ENCODE peak calls at places on chromosomes 4 and X, in nine cellular contexts. I, V, E, O, Y, L, B, C and W are unnamed samples.
A peak's percentile ranks its signal among the peaks of the same experiment; 100 is the strongest.

GRCh38 chrX:14496674-14497073 is 32.7 kb upstream of the GLRA2 start:
- DNase-seq in I (no peak), V (no peak), E (no peak), O (no peak), Y (no peak), L (no peak), B (no peak), C (no peak), W (no peak)

GRCh38 chr4:132572210-132572609 is 576.9 kb upstream of the PCDH10 start:
- DNase-seq in I (no peak), V (no peak), E (no peak), O (no peak), Y (no peak), L (peak; percentile 49), B (no peak), C (no peak), W (no peak)

GRCh38 chr4:16140520-16141249 is 56.9 kb upstream of the PROM1 start:
- DNase-seq in I (no peak), V (peak; percentile 82), E (no peak), O (peak; percentile 63), Y (no peak), L (peak; percentile 73), B (no peak), C (no peak), W (no peak)

GRCh38 chr4:7320413-7320812 is 114.3 kb downstream of the PSAPL1 start:
- DNase-seq in I (no peak), V (no peak), E (no peak), O (no peak), Y (no peak), L (no peak), B (no peak), C (no peak), W (no peak)

GRCh38 chrX:18042776-18043175 is 177.9 kb downstream of the BEND2 start:
- DNase-seq in I (no peak), V (no peak), E (no peak), O (no peak), Y (no peak), L (no peak), B (no peak), C (no peak), W (no peak)

GRCh38 chr4:179415842-179416223 is 1973.6 kb upstream of the AGA start:
- DNase-seq in I (no peak), V (peak; percentile 11), E (no peak), O (no peak), Y (no peak), L (peak; percentile 65), B (no peak), C (no peak), W (no peak)

GRCh38 chrX:5842601-5843000 is 386.1 kb downstream of the NLGN4X start:
- DNase-seq in I (no peak), V (no peak), E (no peak), O (no peak), Y (no peak), L (no peak), B (no peak), C (no peak), W (no peak)

GRCh38 chr4:105274504-105274903 is 127.8 kb downstream of the TET2 start:
- DNase-seq in I (no peak), V (no peak), E (no peak), O (no peak), Y (no peak), L (no peak), B (no peak), C (no peak), W (no peak)

GRCh38 chr4:159682996-159683395 is 580.1 kb downstream of the RAPGEF2 start:
- DNase-seq in I (no peak), V (no peak), E (no peak), O (no peak), Y (no peak), L (no peak), B (no peak), C (no peak), W (no peak)

GRCh38 chr4:40547446-40548132 is 82.1 kb downstream of the RBM47 start:
- DNase-seq in I (no peak), V (no peak), E (no peak), O (no peak), Y (no peak), L (no peak), B (no peak), C (no peak), W (no peak)

GRCh38 chr4:40227284-40227683 is 30.5 kb downstream of the RHOH start:
- DNase-seq in I (no peak), V (no peak), E (no peak), O (no peak), Y (no peak), L (no peak), B (no peak), C (no peak), W (no peak)

GRCh38 chrX:101462892-101463291 is 22.4 kb upstream of the ARMCX4 start:
- DNase-seq in I (no peak), V (no peak), E (no peak), O (no peak), Y (no peak), L (peak; percentile 29), B (peak; percentile 11), C (no peak), W (no peak)
- TF ChIP-seq CTCF in I (no peak), V (peak; percentile 43), E (no peak), O (no peak), Y (peak; percentile 25), L (peak; percentile 37), B (peak; percentile 55), C (no peak), W (peak; percentile 23)

GRCh38 chrX:44435047-44435446 is 91.6 kb upstream of the EFHC2 start:
- DNase-seq in I (no peak), V (no peak), E (no peak), O (no peak), Y (no peak), L (no peak), B (no peak), C (no peak), W (no peak)

GRCh38 chrX:44433556-44433955 is 90.1 kb upstream of the EFHC2 start:
- DNase-seq in I (no peak), V (no peak), E (no peak), O (no peak), Y (no peak), L (no peak), B (no peak), C (no peak), W (no peak)

GRCh38 chrX:44432641-44433040 is 89.2 kb upstream of the EFHC2 start:
- DNase-seq in I (no peak), V (no peak), E (no peak), O (no peak), Y (no peak), L (peak; percentile 43), B (no peak), C (no peak), W (no peak)

GRCh38 chrX:44431206-44431605 is 87.7 kb upstream of the EFHC2 start:
- DNase-seq in I (no peak), V (no peak), E (no peak), O (no peak), Y (no peak), L (peak; percentile 41), B (no peak), C (no peak), W (no peak)

DNA sequence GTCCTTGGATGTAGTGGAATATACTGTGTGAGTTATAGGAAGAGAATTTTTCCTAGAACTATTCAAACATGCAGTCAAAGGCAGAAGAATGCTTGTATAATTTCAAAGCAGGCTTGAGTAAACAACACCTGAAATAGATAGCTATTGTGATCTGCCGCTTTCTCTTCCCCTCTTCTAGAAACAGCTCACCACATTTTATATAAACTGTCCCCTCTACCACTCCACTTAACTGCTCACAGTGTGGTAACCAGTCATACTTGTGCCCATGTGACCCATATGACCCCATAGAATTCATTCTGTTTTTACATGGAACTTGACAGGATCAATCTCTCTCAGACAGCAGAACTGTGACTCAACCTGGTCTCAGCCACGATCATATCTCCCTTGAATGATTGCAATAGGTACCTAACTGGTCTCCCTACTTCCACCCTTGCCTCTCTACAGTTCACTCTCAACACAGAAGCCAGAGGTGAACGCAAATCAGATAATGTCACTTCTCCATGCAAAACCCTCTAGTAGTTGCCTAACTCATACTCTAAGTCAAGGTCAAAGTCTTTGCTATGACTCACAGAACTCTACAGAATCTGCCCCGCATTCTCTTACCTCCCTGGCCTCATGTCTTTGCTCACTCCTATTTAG is 85.6 kb upstream of the EFHC2 start:
- DNase-seq in I (no peak), V (peak; percentile 7), E (no peak), O (no peak), Y (no peak), L (no peak), B (no peak), C (no peak), W (no peak)
- H3K4me3 ChIP-seq in I (no peak overlapping the region), V (no peak overlapping the region), E (no peak overlapping the region), O (no peak overlapping the region), Y (no peak overlapping the region), L (no peak overlapping the region), B (no peak overlapping the region), C (no peak overlapping the region), W (no peak overlapping the region)

DNA sequence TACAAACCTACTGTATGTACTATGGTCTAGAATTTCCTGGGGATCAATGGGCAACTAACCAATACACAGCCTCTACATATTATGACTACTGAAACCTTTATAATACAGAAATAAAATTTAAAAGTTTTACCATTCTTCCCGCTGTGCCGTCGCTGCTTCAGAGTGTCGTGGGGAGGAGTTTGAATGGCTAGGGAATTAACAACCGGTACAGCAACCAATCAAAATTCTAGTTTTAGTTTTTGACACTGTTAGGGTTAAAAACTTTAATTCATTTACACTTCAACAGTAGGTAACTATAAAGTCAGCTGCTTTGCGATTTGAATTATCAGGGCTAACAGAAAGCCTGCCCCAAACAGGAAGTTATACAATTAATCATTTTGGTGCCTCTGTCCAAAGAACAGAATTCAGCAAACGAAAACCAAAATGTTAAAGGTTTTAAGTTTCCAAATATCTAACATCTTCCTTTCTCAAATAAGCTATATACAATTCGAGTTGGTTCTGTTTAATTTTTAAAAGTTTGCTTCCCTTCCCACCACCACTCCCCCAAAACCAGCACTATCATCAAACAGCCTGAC is 2.3 kb downstream of the HNRNPD start:
- DNase-seq in I (no peak), V (no peak), E (no peak), O (no peak), Y (no peak), L (peak; percentile 17), B (no peak), C (no peak), W (no peak)
- H3K4me1 ChIP-seq in I (peaks cover 55% of the 10 kb centered on the region), V (peaks cover 49% of the 10 kb centered on the region), E (peaks cover 50% of the 10 kb centered on the region), O (peaks cover 23% of the 10 kb centered on the region), Y (peaks cover 28% of the 10 kb centered on the region), L (peaks cover 5% of the 10 kb centered on the region), B (no peaks in the 10 kb centered on the region), C (peaks cover 67% of the 10 kb centered on the region), W (peaks cover 57% of the 10 kb centered on the region)

DNA sequence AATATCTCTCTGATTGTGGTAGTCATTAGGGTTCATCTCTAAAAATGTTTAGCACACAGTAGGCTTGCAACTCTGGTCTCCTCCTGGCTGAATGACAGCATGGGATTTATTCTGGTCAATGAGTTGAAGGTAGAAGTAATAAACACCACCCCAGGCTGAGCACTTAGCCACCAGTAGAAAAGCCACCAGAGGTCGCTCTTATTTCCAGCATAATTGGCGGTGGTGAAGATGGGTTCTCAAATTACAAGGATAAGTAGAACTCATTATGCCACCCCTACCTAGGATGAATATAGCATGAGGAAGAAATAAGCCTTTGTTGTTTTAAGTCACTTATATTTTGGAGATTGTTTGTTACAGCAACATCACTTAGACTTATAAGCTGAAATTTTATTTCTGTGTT is 302.7 kb downstream of the GPM6A start:
- DNase-seq in I (no peak), V (no peak), E (no peak), O (no peak), Y (no peak), L (no peak), B (no peak), C (no peak), W (no peak)
- TF ChIP-seq CTCF in I (no peak), V (no peak), E (no peak), O (no peak), Y (no peak), L (no peak), B (peak; percentile 20), C (no peak), W (no peak)

GRCh38 chrX:9587551-9588096 is 122.8 kb downstream of the TBL1X start:
- DNase-seq in I (no peak), V (no peak), E (no peak), O (no peak), Y (no peak), L (no peak), B (no peak), C (no peak), W (no peak)
- H3K4me3 ChIP-seq in I (no peak overlapping the region), V (no peak overlapping the region), E (no peak overlapping the region), O (no peak overlapping the region), Y (no peak overlapping the region), L (no peak overlapping the region), B (no peak overlapping the region), C (no peak overlapping the region), W (no peak overlapping the region)